ENCODE peak calls at places on chromosomes 16 and 17, in five cellular contexts. V, L, X, M and P are unnamed samples.

GRCh38 chr17:31499771-31500554 is 108.5 kb downstream of the RAB11FIP4 start:
- DNase-seq in V (no peak), L (no peak), X (no peak), M (no peak), P (peak)

GRCh38 chr17:2262146-2262587 is 41.4 kb downstream of the SMG6 start:
- DNase-seq in V (no peak), L (no peak), X (peak), M (peak), P (no peak)

GRCh38 chr16:48810803-48811453 is 200.9 kb upstream of the N4BP1 start:
- DNase-seq in V (no peak), L (no peak), X (no peak), M (no peak), P (no peak)

GRCh38 chr16:1357906-1358566 is 6.3 kb downstream of the GNPTG start:
- DNase-seq in V (no peak), L (no peak), X (no peak), M (no peak), P (no peak)

GRCh38 chr16:27383511-27384243 is 18.3 kb upstream of the IL21R start:
- DNase-seq in V (no peak), L (no peak), X (no peak), M (no peak), P (peak)

GRCh38 chr16:2325791-2326190 is 14.7 kb downstream of the ABCA3 start:
- DNase-seq in V (no peak), L (no peak), X (no peak), M (no peak), P (no peak)

GRCh38 chr17:80187090-80187489 is 17.3 kb downstream of the CARD14 start:
- DNase-seq in V (no peak), L (no peak), X (no peak), M (no peak), P (no peak)

GRCh38 chr17:63537991-63538692 is 12.1 kb upstream of the DCAF7 start:
- DNase-seq in V (no peak), L (no peak), X (no peak), M (no peak), P (peak)

GRCh38 chr16:81204794-81205680 is 33.5 kb upstream of the BCO1 start:
- DNase-seq in V (peak), L (no peak), X (peak), M (peak), P (peak)